ENCODE peak calls at places on chromosomes 16 and 17, in six cellular contexts. U is AG09309; K is A172; H is left lung; A is T-helper 9 cell; M is activated CD8-positive, alpha-beta memory T cell treated with anti-CD3 and anti-CD28 coated beads for 48 hours. S is an unnamed sample.

GRCh38 chr16:59290718-59291117 is 556.6 kb upstream of the GOT2 start:
- DNase-seq in A (no peak), U (no peak), M (no peak), H (no peak), K (no peak), S (no peak)

GRCh38 chr17:65055708-65056638 is 567 bp downstream of the GNA13 start:
- DNase-seq in M (peak), H (peak), A (peak), K (peak), U (no peak), S (peak)

GRCh38 chr16:29663020-29663828 is at the start of gene SPN:
- DNase-seq in K (peak), H (no peak), U (no peak), A (peak), M (peak), S (no peak)

GRCh38 chr17:42670199-42670924 is 6.4 kb downstream of the PLEKHH3 start:
- DNase-seq in A (peak), U (no peak), M (no peak), H (no peak), K (no peak), S (peak)

GRCh38 chr17:57651996-57652395 is 93.1 kb downstream of the CCDC182 start:
- DNase-seq in H (no peak), K (no peak), A (no peak), M (no peak), U (no peak), S (no peak)

GRCh38 chr16:69150146-69150865 is 17.9 kb downstream of the UTP4 start:
- DNase-seq in H (no peak), K (peak), U (no peak), M (no peak), A (peak), S (no peak)

GRCh38 chr17:39244600-39245570 is 19.1 kb upstream of the STAC2 start:
- DNase-seq in U (no peak), H (peak), M (peak), K (peak), A (peak), S (peak)

GRCh38 chr17:2656293-2656692 is 55.3 kb downstream of the CLUH start:
- DNase-seq in A (no peak), H (no peak), U (no peak), K (no peak), M (no peak), S (no peak)

GRCh38 chr17:77495575-77495974 is 354.8 kb downstream of the SEC14L1 start:
- DNase-seq in H (no peak), U (no peak), M (no peak), A (no peak), K (no peak), S (no peak)

GRCh38 chr16:58518083-58518979 is 3.0 kb downstream of the SETD6 start:
- DNase-seq in H (no peak), A (no peak), U (no peak), K (no peak), M (no peak), S (no peak)

GRCh38 chr16:72787519-72788268 is 260.2 kb downstream of the ZFHX3 start:
- DNase-seq in U (peak), A (peak), M (peak), H (peak), K (peak), S (peak)